ENCODE peak calls at places on chromosomes 1 and 21, in ten cellular contexts. P is HFFc6; T is stimulated activated effector memory CD8-positive, alpha-beta T cell treated with anti-CD3 and anti-CD28 coated beads, Interleukin-12 subunit alpha, Interleukin-12 subunit beta, amount 100 ng/mL, for 72 hours; V is NCI-H2029; N is endothelial cell; M is stimulated activated naive B cell treated with anti-CD40 and anti-IgM and Interleukin-4, amounts not matched to agents 10 μg/mL and 1 μg/mL and 100 μg/mL, for 72 hours; Q is GM12865; H is stimulated activated CD4-positive, alpha-beta T cell treated with anti-CD3 and anti-CD28 coated beads, Interleukin-4, amount 100 ng/mL, for 1 hour; G is SW480; D is uterus. Y is an unnamed sample.

GRCh38 chr1:21921100-21921875 is 15.8 kb downstream of the HSPG2 start:
- DNase-seq in P (no peak), T (no peak), V (no peak), N (no peak), M (no peak), Q (no peak), H (no peak), G (peak), D (no peak), Y (no peak)

GRCh38 chr1:173666646-173667045 is 3.0 kb downstream of the ANKRD45 start:
- DNase-seq in P (peak), T (no peak), V (no peak), N (no peak), M (no peak), Q (no peak), H (no peak), G (no peak), D (no peak), Y (no peak)

GRCh38 chr21:36676039-36676950 is 22.6 kb upstream of the SIM2 start:
- DNase-seq in P (no peak), T (no peak), V (no peak), N (no peak), M (no peak), Q (no peak), H (no peak), G (no peak), D (no peak), Y (no peak)

GRCh38 chr1:112700290-112701226 is 6.4 kb downstream of the RHOC start:
- DNase-seq in P (peak), T (peak), V (peak), N (peak), M (peak), Q (peak), H (peak), G (peak), D (peak), Y (peak)

GRCh38 chr1:230137328-230137815 is 70.3 kb downstream of the GALNT2 start:
- DNase-seq in P (no peak), T (no peak), V (no peak), N (no peak), M (no peak), Q (no peak), H (no peak), G (no peak), D (no peak), Y (no peak)

GRCh38 chr1:236345728-236346127 is 48.4 kb upstream of the EDARADD start:
- DNase-seq in P (no peak), T (no peak), V (no peak), N (peak), M (no peak), Q (peak), H (no peak), G (no peak), D (no peak), Y (no peak)

GRCh38 chr1:173506437-173506836 is 29.3 kb downstream of the PRDX6 start:
- DNase-seq in P (no peak), T (no peak), V (no peak), N (no peak), M (no peak), Q (peak), H (no peak), G (peak), D (no peak), Y (no peak)

GRCh38 chr1:117371436-117372151 is 4.3 kb downstream of the MAN1A2 start:
- DNase-seq in P (peak), T (no peak), V (no peak), N (no peak), M (no peak), Q (no peak), H (no peak), G (no peak), D (no peak), Y (no peak)

GRCh38 chr1:33088119-33088906 is 7.4 kb downstream of the AZIN2 start:
- DNase-seq in P (no peak), T (no peak), V (no peak), N (no peak), M (no peak), Q (peak), H (no peak), G (no peak), D (no peak), Y (no peak)

GRCh38 chr21:22552390-22552789 is 1554.2 kb downstream of the NCAM2 start:
- DNase-seq in P (no peak), T (no peak), V (no peak), N (no peak), M (no peak), Q (no peak), H (no peak), G (no peak), D (no peak), Y (no peak)

GRCh38 chr21:43827015-43827611 is 37.7 kb downstream of the RRP1 start:
- DNase-seq in P (peak), T (no peak), V (no peak), N (no peak), M (no peak), Q (no peak), H (no peak), G (no peak), D (no peak), Y (no peak)

GRCh38 chr1:182054698-182055326 is 6.7 kb downstream of the ZNF648 start:
- DNase-seq in P (no peak), T (peak), V (peak), N (peak), M (peak), Q (peak), H (peak), G (peak), D (no peak), Y (peak)

GRCh38 chr1:93699676-93700168 is 18.1 kb upstream of the BCAR3 start:
- DNase-seq in P (no peak), T (no peak), V (no peak), N (no peak), M (no peak), Q (no peak), H (no peak), G (no peak), D (no peak), Y (no peak)

GRCh38 chr1:8059161-8059622 is 33.1 kb upstream of the ERRFI1 start:
- DNase-seq in P (no peak), T (no peak), V (no peak), N (no peak), M (no peak), Q (no peak), H (no peak), G (no peak), D (no peak), Y (no peak)

GRCh38 chr21:39348040-39348354 is 891 bp downstream of the HMGN1 start:
- DNase-seq in P (peak), T (no peak), V (no peak), N (no peak), M (no peak), Q (no peak), H (no peak), G (peak), D (no peak), Y (no peak)

GRCh38 chr1:69082312-69082711 is 485.4 kb upstream of the LRRC7 start:
- DNase-seq in P (no peak), T (no peak), V (no peak), N (no peak), M (no peak), Q (no peak), H (no peak), G (no peak), D (no peak), Y (no peak)

GRCh38 chr21:26126168-26126553 is 44.4 kb downstream of the APP start:
- DNase-seq in P (no peak), T (no peak), V (no peak), N (no peak), M (no peak), Q (no peak), H (no peak), G (no peak), D (no peak), Y (no peak)

GRCh38 chr21:44370771-44371410 is 17.5 kb downstream of the TRPM2 start:
- DNase-seq in P (no peak), T (no peak), V (no peak), N (no peak), M (no peak), Q (no peak), H (no peak), G (no peak), D (no peak), Y (no peak)

GRCh38 chr1:66243548-66244130 is 290.3 kb upstream of the SGIP1 start:
- DNase-seq in P (no peak), T (no peak), V (no peak), N (no peak), M (no peak), Q (peak), H (no peak), G (no peak), D (no peak), Y (no peak)

GRCh38 chr1:19949016-19949415 is 25.6 kb upstream of the PLA2G2E start:
- DNase-seq in P (peak), T (no peak), V (no peak), N (no peak), M (no peak), Q (no peak), H (no peak), G (peak), D (no peak), Y (no peak)

GRCh38 chr1:94218332-94218731 is 19.1 kb downstream of the ARHGAP29 start:
- DNase-seq in P (no peak), T (no peak), V (no peak), N (no peak), M (no peak), Q (no peak), H (no peak), G (no peak), D (no peak), Y (no peak)

GRCh38 chr1:184563308-184563707 is 176.5 kb downstream of the C1orf21 start:
- DNase-seq in P (peak), T (no peak), V (no peak), N (no peak), M (no peak), Q (peak), H (no peak), G (no peak), D (no peak), Y (no peak)

GRCh38 chr1:15411593-15412487 is 2.2 kb downstream of the EFHD2 start:
- DNase-seq in P (peak), T (peak), V (peak), N (no peak), M (peak), Q (peak), H (peak), G (peak), D (no peak), Y (no peak)

GRCh38 chr1:180548686-180549326 is 10.0 kb upstream of the OVAAL start:
- DNase-seq in P (no peak), T (no peak), V (peak), N (no peak), M (no peak), Q (no peak), H (no peak), G (peak), D (no peak), Y (peak)

GRCh38 chr1:87641996-87642395 is 313.3 kb downstream of the LMO4 start:
- DNase-seq in P (no peak), T (no peak), V (no peak), N (no peak), M (no peak), Q (no peak), H (no peak), G (no peak), D (no peak), Y (no peak)

GRCh38 chr1:185432943-185433342 is 115.9 kb upstream of the IVNS1ABP start:
- DNase-seq in P (no peak), T (no peak), V (no peak), N (no peak), M (no peak), Q (no peak), H (no peak), G (no peak), D (no peak), Y (no peak)

GRCh38 chr1:68490046-68490651 is 6.7 kb downstream of the DEPDC1 start:
- DNase-seq in P (no peak), T (no peak), V (no peak), N (no peak), M (no peak), Q (no peak), H (no peak), G (no peak), D (no peak), Y (no peak)

GRCh38 chr1:217534566-217534965 is 96.3 kb downstream of the GPATCH2 start:
- DNase-seq in P (no peak), T (no peak), V (peak), N (no peak), M (no peak), Q (no peak), H (no peak), G (no peak), D (no peak), Y (no peak)

Y was measured in DMS153.